ENCODE peak calls at places on chromosomes 16 and 17, in four cellular contexts. C, H, I and E are unnamed samples.

GRCh38 chr16:11405331-11406176 is 60.3 kb downstream of the RMI2 start:
- DNase-seq in C (peak; percentile 93), H (peak; percentile 66), I (peak; percentile 59), E (peak; percentile 86)

GRCh38 chr16:70686376-70687171 is 721 bp upstream of the MTSS2 start:
- DNase-seq in C (no peak), I (no peak), H (no peak), E (no peak)

GRCh38 chr17:77264617-77265230 is 124.0 kb downstream of the SEC14L1 start:
- DNase-seq in I (no peak), H (no peak), C (no peak), E (no peak)

GRCh38 chr16:19701091-19701490 is 16.9 kb downstream of the KNOP1 start:
- DNase-seq in I (no peak), C (no peak), H (no peak), E (no peak)

GRCh38 chr16:82651921-82652601 is 25.3 kb downstream of the CDH13 start:
- DNase-seq in C (no peak), H (no peak), I (no peak), E (no peak)

GRCh38 chr17:40178021-40178601 is 841 bp downstream of the RAPGEFL1 start:
- DNase-seq in I (no peak), C (peak; percentile 82), H (peak; percentile 47), E (peak; percentile 69)

GRCh38 chr16:11251525-11252481 is 4.2 kb downstream of the SOCS1 start:
- DNase-seq in C (no peak), H (no peak), I (no peak), E (no peak)

GRCh38 chr16:83354015-83354414 is 453.8 kb upstream of the HSBP1 start:
- DNase-seq in H (no peak), C (no peak), I (no peak), E (no peak)

GRCh38 chr16:22092143-22092933 is at the start of gene VWA3A:
- DNase-seq in I (no peak), C (peak; percentile 64), H (no peak), E (peak; percentile 57)

GRCh38 chr17:78925662-78926555 is 722 bp upstream of the TIMP2 start:
- DNase-seq in C (peak; percentile 68), H (no peak), I (peak; percentile 81), E (no peak)

GRCh38 chr16:2150418-2151187 is 2.2 kb downstream of the RAB26 start:
- DNase-seq in I (peak; percentile 64), C (peak; percentile 83), H (no peak), E (peak; percentile 65)

GRCh38 chr16:89051521-89052166 is 42.0 kb upstream of the ACSF3 start:
- DNase-seq in I (peak; percentile 71), H (no peak), C (no peak), E (no peak)

GRCh38 chr17:7803981-7804380 is 30.0 kb upstream of the KDM6B start:
- DNase-seq in H (no peak), I (no peak), C (no peak), E (no peak)

GRCh38 chr16:1495281-1496262 is 2.4 kb downstream of the TELO2 start:
- DNase-seq in I (no peak), C (no peak), H (no peak), E (no peak)

GRCh38 chr17:10875411-10875810 is 37.5 kb upstream of the PIRT start:
- DNase-seq in C (peak; percentile 78), I (no peak), H (peak; percentile 10), E (peak; percentile 45)

GRCh38 chr17:2335726-2336214 is 487 bp downstream of the TSR1 start:
- DNase-seq in H (peak; percentile 26), I (peak; percentile 40), C (no peak), E (no peak)

GRCh38 chr16:59305850-59306249 is 571.7 kb upstream of the GOT2 start:
- DNase-seq in I (no peak), C (no peak), H (no peak), E (no peak)

GRCh38 chr17:9192010-9192409 is 170.7 kb downstream of the NTN1 start:
- DNase-seq in H (no peak), C (no peak), I (no peak), E (no peak)

GRCh38 chr16:67833418-67834241 is 8.5 kb upstream of the THAP11 start:
- DNase-seq in H (peak; percentile 96), I (peak; percentile 98), C (peak; percentile 97), E (peak; percentile 96)

GRCh38 chr17:64071111-64071510 is 50.7 kb upstream of the ICAM2 start:
- DNase-seq in C (no peak), H (no peak), I (no peak), E (no peak)

GRCh38 chr17:64074704-64075484 is 54.5 kb upstream of the ICAM2 start:
- DNase-seq in H (no peak), C (no peak), I (no peak), E (no peak)

GRCh38 chr17:64077409-64077808 is 52.5 kb downstream of the ERN1 start:
- DNase-seq in I (no peak), H (no peak), C (no peak), E (no peak)

GRCh38 chr17:64070213-64070612 is 49.8 kb upstream of the ICAM2 start:
- DNase-seq in I (no peak), H (no peak), C (no peak), E (no peak)

GRCh38 chr17:64073771-64074703 is 53.6 kb upstream of the ICAM2 start:
- DNase-seq in C (no peak), H (no peak), I (no peak), E (no peak)
- TF ChIP-seq TEAD4 in C (no peak), H (peak; percentile 81), I (no peak), E (no peak)

DNA sequence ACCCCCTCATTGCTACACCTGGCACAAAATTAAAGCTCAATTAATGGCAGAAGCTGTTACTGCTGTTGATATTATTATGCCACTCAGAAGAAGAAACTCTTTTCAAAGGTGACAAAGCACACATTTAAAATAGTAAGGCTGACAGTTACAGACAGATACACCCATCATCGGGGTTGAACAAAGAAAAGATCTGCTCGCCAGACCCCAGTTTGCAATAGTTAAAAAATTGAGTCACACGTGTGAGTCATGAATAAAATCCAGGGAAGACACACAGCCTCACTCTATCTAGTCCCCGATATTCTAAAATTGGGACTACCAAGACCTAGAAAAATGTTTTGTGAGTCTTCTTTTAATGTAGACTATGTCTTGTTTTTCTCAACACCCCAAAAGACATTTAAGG is 330.0 kb upstream of the SOX9 start:
- DNase-seq in I (no peak), H (no peak), C (no peak), E (no peak)
- TF ChIP-seq TEAD4 in I (no peak), H (no peak), C (no peak), E (no peak)

GRCh38 chr17:63445065-63445464 is 1.0 kb downstream of the CYB561 start:
- DNase-seq in I (peak; percentile 52), H (no peak), C (no peak), E (no peak)
- TF ChIP-seq TEAD4 in I (no peak), H (no peak), C (no peak), E (no peak)

GRCh38 chr17:58083491-58084316 is 485 bp downstream of the DYNLL2 start:
- DNase-seq in I (peak; percentile 91), C (peak; percentile 58), H (peak; percentile 77), E (no peak)

GRCh38 chr17:58082870-58083490 is at the start of gene DYNLL2:
- DNase-seq in I (peak; percentile 99), H (peak; percentile 96), C (peak; percentile 89), E (peak; percentile 97)

GRCh38 chr17:58079300-58080033 is 3.8 kb upstream of the DYNLL2 start:
- DNase-seq in C (no peak), H (no peak), I (no peak), E (no peak)

GRCh38 chr17:58082341-58082869 is 814 bp upstream of the DYNLL2 start:
- DNase-seq in I (no peak), C (peak; percentile 48), H (no peak), E (peak; percentile 37)

GRCh38 chr17:58081641-58082340 is 1.4 kb upstream of the DYNLL2 start:
- DNase-seq in C (peak; percentile 48), I (no peak), H (no peak), E (no peak)
- TF ChIP-seq TEAD4 in C (no peak), I (no peak), H (no peak), E (no peak)

GRCh38 chr16:85523602-85524364 is 89.3 kb upstream of the GSE1 start:
- DNase-seq in H (peak; percentile 82), C (no peak), I (peak; percentile 66), E (peak; percentile 70)
- TF ChIP-seq TEAD4 in H (no peak), C (no peak), I (no peak), E (no peak)

DNA sequence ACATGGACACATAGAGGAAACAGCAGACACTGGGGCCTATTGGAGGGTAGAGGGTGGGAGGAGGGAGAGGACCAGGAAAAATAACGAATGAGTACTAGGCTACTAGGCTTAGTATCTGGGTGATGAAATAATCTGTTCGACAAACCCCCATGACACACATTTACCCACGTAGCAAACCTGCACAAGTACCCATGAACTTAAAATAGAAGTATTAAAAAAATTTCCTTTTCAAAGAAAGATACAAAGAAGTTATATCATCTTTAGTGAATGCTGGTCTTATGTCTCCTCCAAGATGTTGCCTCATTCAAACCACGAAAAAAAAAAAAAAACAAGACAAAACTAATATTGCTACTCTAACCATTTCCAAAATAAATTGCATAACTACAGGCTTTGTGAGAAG is 31.7 kb downstream of the MBTD1 start:
- DNase-seq in I (no peak), C (no peak), H (no peak), E (no peak)
- TF ChIP-seq TEAD4 in I (no peak), C (no peak), H (no peak), E (no peak)

GRCh38 chr17:29250666-29251065 is 4.0 kb downstream of the CRYBA1 start:
- DNase-seq in H (no peak), C (no peak), I (no peak), E (no peak)
- TF ChIP-seq TEAD4 in H (no peak), C (no peak), I (no peak), E (no peak)

GRCh38 chr17:18261146-18261515 is 669 bp downstream of the MIEF2 start:
- DNase-seq in C (peak; percentile 64), I (peak; percentile 60), H (peak; percentile 47), E (no peak)
- TF ChIP-seq TEAD4 in C (no peak), I (no peak), H (no peak), E (no peak)